ENCODE peak calls at places on chromosomes 16 and 17, in five cellular contexts. E, Y, A, V and P are unnamed samples.

GRCh38 chr17:79812969-79813825 is 16.3 kb upstream of the CBX8 start:
- DNase-seq in E (no peak), Y (no peak), A (no peak), V (no peak), P (peak; percentile 46)

GRCh38 chr17:13746379-13746778 is 144.7 kb upstream of the HS3ST3A1 start:
- DNase-seq in E (no peak), Y (peak; percentile 57), A (no peak), V (no peak), P (no peak)

GRCh38 chr17:74860229-74860998 is 729 bp upstream of the GRIN2C start:
- DNase-seq in E (no peak), Y (no peak), A (no peak), V (no peak), P (peak; percentile 41)

GRCh38 chr16:17166095-17166494 is 304.7 kb downstream of the XYLT1 start:
- DNase-seq in E (peak; percentile 14), Y (no peak), A (no peak), V (no peak), P (no peak)

GRCh38 chr17:41494524-41494923 is 4.8 kb upstream of the KRT36 start:
- DNase-seq in E (peak; percentile 39), Y (no peak), A (no peak), V (peak; percentile 31), P (no peak)

GRCh38 chr17:75491680-75492079 is 23.7 kb downstream of the CASKIN2 start:
- DNase-seq in E (no peak), Y (no peak), A (no peak), V (no peak), P (no peak)

GRCh38 chr17:66548158-66548557 is 245.7 kb downstream of the PRKCA start:
- DNase-seq in E (no peak), Y (no peak), A (no peak), V (no peak), P (peak; percentile 79)

GRCh38 chr17:14061666-14062560 is 7.4 kb upstream of the COX10 start:
- DNase-seq in E (peak; percentile 84), Y (peak; percentile 29), A (peak; percentile 69), V (peak; percentile 55), P (no peak)

GRCh38 chr17:17411692-17412091 is 65.1 kb upstream of the MED9 start:
- DNase-seq in E (no peak), Y (no peak), A (no peak), V (no peak), P (no peak)

GRCh38 chr16:55280622-55281021 is 43.4 kb upstream of the IRX6 start:
- DNase-seq in E (no peak), Y (no peak), A (peak; percentile 5), V (no peak), P (no peak)

GRCh38 chr17:64418506-64419339 is 28.1 kb upstream of the PECAM1 start:
- DNase-seq in E (peak; percentile 74), Y (no peak), A (peak; percentile 31), V (peak; percentile 68), P (no peak)

GRCh38 chr17:80724723-80725388 is 180.2 kb downstream of the RPTOR start:
- DNase-seq in E (peak; percentile 68), Y (no peak), A (peak; percentile 16), V (peak; percentile 67), P (no peak)

GRCh38 chr17:62644487-62645173 is 17.2 kb downstream of the MRC2 start:
- DNase-seq in E (no peak), Y (no peak), A (no peak), V (no peak), P (no peak)

GRCh38 chr17:82212331-82213250 is at the start of gene CCDC57:
- DNase-seq in E (peak; percentile 68), Y (peak; percentile 83), A (no peak), V (peak; percentile 76), P (peak; percentile 76)

GRCh38 chr16:31404353-31405064 is 11.4 kb downstream of the ITGAD start:
- DNase-seq in E (no peak), Y (no peak), A (no peak), V (no peak), P (no peak)

GRCh38 chr17:72244494-72244893 is 123.7 kb downstream of the SOX9 start:
- DNase-seq in E (peak; percentile 34), Y (no peak), A (no peak), V (peak; percentile 17), P (no peak)

GRCh38 chr17:28338056-28338768 is 2.7 kb downstream of the TNFAIP1 start:
- DNase-seq in E (peak; percentile 86), Y (peak; percentile 50), A (peak; percentile 21), V (no peak), P (no peak)

GRCh38 chr16:49559242-49559641 is 185.6 kb downstream of the C16orf78 start:
- DNase-seq in E (no peak), Y (no peak), A (no peak), V (no peak), P (no peak)

GRCh38 chr16:66977341-66978113 is 10.9 kb upstream of the CES4A start:
- DNase-seq in E (peak; percentile 79), Y (peak; percentile 88), A (peak; percentile 58), V (peak; percentile 87), P (peak; percentile 96)

GRCh38 chr16:9966569-9967157 is 215.6 kb downstream of the GRIN2A start:
- DNase-seq in E (no peak), Y (no peak), A (no peak), V (no peak), P (peak; percentile 59)

GRCh38 chr17:30532871-30533270 is 55.7 kb downstream of the GOSR1 start:
- DNase-seq in E (no peak), Y (no peak), A (no peak), V (no peak), P (no peak)

GRCh38 chr16:69193860-69194259 is 6.9 kb downstream of the SNTB2 start:
- DNase-seq in E (peak; percentile 71), Y (no peak), A (no peak), V (no peak), P (no peak)

GRCh38 chr16:46986896-46987295 is 13.4 kb upstream of the DNAJA2 start:
- DNase-seq in E (no peak), Y (no peak), A (no peak), V (no peak), P (no peak)

GRCh38 chr16:67841198-67841815 is 813 bp upstream of the THAP11 start:
- DNase-seq in E (no peak), Y (no peak), A (no peak), V (no peak), P (no peak)

GRCh38 chr17:81833921-81834830 is 674 bp downstream of the PPP1R27 start:
- DNase-seq in E (no peak), Y (no peak), A (no peak), V (no peak), P (no peak)

GRCh38 chr16:72291121-72291520 is 119.2 kb upstream of the PMFBP1 start:
- DNase-seq in E (no peak), Y (no peak), A (peak; percentile 29), V (no peak), P (no peak)

GRCh38 chr16:21060027-21060510 is 90.6 kb downstream of the DNAH3 start:
- DNase-seq in E (no peak), Y (no peak), A (no peak), V (no peak), P (no peak)

GRCh38 chr17:39231587-39232551 is 6.1 kb upstream of the STAC2 start:
- DNase-seq in E (peak; percentile 26), Y (peak; percentile 60), A (no peak), V (no peak), P (peak; percentile 82)

GRCh38 chr17:63775420-63775819 is 1.4 kb downstream of the DDX42 start:
- DNase-seq in E (no peak), Y (no peak), A (no peak), V (no peak), P (no peak)

GRCh38 chr16:22328081-22328725 is 31.0 kb downstream of the POLR3E start:
- DNase-seq in E (no peak), Y (no peak), A (no peak), V (no peak), P (no peak)

GRCh38 chr16:85136705-85137322 is 24.5 kb upstream of the CIBAR2 start:
- DNase-seq in E (no peak), Y (peak; percentile 78), A (no peak), V (peak; percentile 27), P (no peak)

DNA sequence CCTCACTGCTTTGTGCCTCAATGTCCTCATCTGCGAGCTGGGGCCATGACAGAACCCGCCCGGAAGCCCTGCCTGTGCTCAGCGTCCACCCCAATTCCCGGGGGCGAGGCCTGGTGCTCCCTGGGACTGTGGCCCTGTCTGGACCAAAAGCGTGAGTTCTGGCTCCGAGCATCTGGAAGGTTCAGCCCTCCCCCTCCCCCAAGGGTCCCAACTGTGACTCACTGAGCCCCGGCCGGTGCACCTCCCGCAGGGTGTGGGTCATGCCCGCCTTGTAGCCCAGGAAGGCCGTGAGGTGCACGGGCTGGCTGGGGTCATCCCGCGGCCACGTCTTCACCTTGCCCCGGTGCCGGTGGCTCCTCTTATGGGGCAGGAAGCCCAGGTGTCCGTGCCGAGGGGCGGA is 755 bp downstream of the RPL3L start:
- DNase-seq in E (no peak), Y (no peak), A (no peak), V (no peak), P (no peak)
- TF ChIP-seq CTCF in E (no peak), Y (no peak), A (no peak), V (no peak), P (no peak)

DNA sequence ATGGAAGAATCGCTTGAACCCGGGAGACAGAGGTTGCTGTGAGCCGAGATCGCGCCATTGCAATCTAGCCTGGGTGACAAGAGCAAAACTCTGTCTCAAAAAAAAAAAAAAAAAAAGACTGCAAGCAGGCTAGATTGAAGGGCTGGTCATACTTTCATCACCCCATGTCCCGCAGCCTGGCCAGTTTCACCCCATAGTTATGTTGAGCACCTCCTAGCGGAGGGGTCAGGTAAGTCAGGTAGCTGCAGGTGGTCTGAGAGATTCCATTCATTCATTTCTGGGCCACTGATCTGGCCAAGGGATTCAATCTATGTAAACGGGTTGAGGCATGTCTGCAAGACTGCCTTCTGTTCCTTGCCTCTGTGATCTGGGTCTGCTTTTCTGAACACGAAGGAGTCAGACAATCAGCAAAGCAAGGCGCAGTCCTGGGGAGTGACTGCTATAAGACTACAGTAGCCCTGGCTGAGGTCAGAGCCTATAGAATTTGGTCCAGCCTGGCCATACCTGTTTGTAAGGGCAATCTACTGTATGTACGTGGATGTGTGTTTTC is 23.6 kb upstream of the BPTF start:
- DNase-seq in E (no peak), Y (no peak), A (no peak), V (no peak), P (no peak)
- TF ChIP-seq CTCF in E (no peak), Y (no peak), A (peak; percentile 19), V (no peak), P (no peak)

DNA sequence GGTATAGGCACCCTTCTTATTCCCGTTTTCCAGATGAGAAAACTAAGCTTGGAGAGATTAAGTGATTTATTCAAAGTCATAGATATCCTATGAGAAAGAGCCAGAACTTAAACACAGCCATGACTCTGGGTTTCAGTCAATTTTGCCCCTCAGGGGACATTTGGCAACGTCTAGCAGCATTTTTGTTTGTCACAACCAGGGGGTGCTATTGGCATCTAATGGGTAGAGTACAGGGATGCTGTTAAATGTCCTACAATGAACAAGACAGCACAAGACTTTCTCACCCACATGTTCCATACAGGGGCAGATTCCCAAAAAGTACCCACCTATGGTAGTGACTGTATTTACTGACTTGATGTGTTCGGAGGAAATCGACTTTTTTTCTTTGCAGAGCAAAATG is 4.8 kb upstream of the SHISA9 start:
- DNase-seq in E (no peak), Y (no peak), A (no peak), V (no peak), P (no peak)
- TF ChIP-seq CTCF in E (no peak), Y (peak; percentile 30), A (peak; percentile 46), V (peak; percentile 41), P (peak; percentile 55)

DNA sequence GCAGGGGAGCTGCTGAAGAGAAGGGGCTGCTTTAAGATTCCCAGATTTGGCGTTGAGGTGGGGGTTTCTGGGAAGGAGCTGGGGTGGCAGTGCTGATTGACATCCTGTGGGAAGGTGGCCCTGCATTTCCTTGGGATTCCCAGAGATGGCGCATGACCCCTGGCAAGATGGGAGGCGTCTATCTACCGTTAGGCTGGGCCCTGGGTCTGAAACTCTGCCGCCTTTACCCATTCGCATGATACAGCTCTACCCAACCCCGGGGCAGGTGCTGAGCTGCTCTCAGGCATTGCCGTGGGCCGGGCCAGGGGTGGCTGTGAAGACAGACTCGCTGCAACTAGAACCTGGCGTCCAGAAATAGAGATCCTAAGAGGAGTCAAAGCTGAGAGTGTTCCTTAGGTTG is 9.9 kb upstream of the MVD start:
- DNase-seq in E (no peak), Y (no peak), A (no peak), V (no peak), P (no peak)
- TF ChIP-seq CTCF in E (peak; percentile 26), Y (no peak), A (no peak), V (no peak), P (no peak)